ENCODE peak calls at places on chromosomes 13 and 19, in four cellular contexts. One of them, this sample, is unnamed.

GRCh38 chr13:52809310-52809769 is 39.1 kb downstream of the PCDH8 start:
- DNase-seq in heart left ventricle: peak
- DNase-seq in breast epithelium: peak
- DNase-seq in endothelial cell of umbilical vein: peak
- DNase-seq in this sample: peak

GRCh38 chr13:78194904-78195639 is 276.4 kb upstream of the EDNRB start:
- DNase-seq in heart left ventricle: no peak
- DNase-seq in breast epithelium: no peak
- DNase-seq in endothelial cell of umbilical vein: peak
- DNase-seq in this sample: no peak

GRCh38 chr13:44816701-44817684 is 172.3 kb downstream of the NUFIP1 start:
- DNase-seq in heart left ventricle: no peak
- DNase-seq in breast epithelium: no peak
- DNase-seq in endothelial cell of umbilical vein: peak
- DNase-seq in this sample: no peak

GRCh38 chr13:75830842-75831241 is 194.7 kb downstream of the LMO7 start:
- DNase-seq in heart left ventricle: no peak
- DNase-seq in breast epithelium: no peak
- DNase-seq in endothelial cell of umbilical vein: no peak
- DNase-seq in this sample: no peak

GRCh38 chr19:16235811-16236710 is 38.4 kb downstream of the AP1M1 start:
- DNase-seq in heart left ventricle: no peak
- DNase-seq in breast epithelium: no peak
- DNase-seq in endothelial cell of umbilical vein: no peak
- DNase-seq in this sample: no peak

GRCh38 chr13:106532111-106532929 is 3.1 kb downstream of the EFNB2 start:
- DNase-seq in heart left ventricle: no peak
- DNase-seq in breast epithelium: no peak
- DNase-seq in endothelial cell of umbilical vein: peak
- DNase-seq in this sample: no peak

GRCh38 chr19:982567-983170 is 1.5 kb upstream of the WDR18 start:
- DNase-seq in heart left ventricle: peak
- DNase-seq in breast epithelium: peak
- DNase-seq in endothelial cell of umbilical vein: peak
- DNase-seq in this sample: peak

GRCh38 chr13:21913010-21913409 is 242.1 kb downstream of the FGF9 start:
- DNase-seq in heart left ventricle: no peak
- DNase-seq in breast epithelium: no peak
- DNase-seq in endothelial cell of umbilical vein: no peak
- DNase-seq in this sample: no peak

GRCh38 chr13:25575562-25575961 is 203.8 kb downstream of the ATP8A2 start:
- DNase-seq in heart left ventricle: no peak
- DNase-seq in breast epithelium: no peak
- DNase-seq in endothelial cell of umbilical vein: no peak
- DNase-seq in this sample: no peak

DNA sequence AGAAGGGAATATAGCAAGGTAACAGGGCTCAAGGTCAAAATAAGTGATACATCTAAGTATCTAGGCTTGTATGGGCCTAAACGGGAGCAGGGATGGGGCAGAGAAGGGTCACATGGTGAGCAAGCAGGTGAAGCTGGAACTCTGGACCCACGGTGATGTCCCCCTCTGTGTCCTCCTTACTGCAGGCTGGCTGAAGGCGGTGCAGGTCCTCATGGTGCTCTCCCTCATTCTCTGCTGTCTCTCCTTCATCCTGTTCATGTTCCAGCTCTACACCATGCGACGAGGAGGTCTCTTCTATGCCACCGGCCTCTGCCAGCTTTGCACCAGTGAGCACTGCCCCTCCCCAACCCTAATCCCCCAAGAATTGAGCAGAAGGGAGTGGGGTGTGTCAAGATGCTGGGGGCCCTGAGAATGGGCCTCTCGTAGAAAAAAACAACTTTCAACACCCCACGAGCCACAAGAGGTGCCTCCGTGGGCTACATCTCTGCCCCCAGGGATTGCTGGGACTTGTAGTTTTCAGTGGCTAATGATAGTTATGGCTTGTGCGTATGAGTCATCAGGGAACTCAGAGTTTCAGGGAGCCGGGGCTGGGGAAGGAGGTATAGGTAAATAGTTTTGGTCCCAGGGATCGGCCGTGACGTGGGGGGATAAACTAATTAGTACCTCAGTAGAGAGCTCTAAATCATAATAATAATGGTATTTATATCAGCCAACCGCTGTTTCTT is 4.0 kb downstream of the EMP3 start:
- DNase-seq in heart left ventricle: no peak
- DNase-seq in breast epithelium: no peak
- DNase-seq in endothelial cell of umbilical vein: no peak
- DNase-seq in this sample: peak
- H3K4me3 ChIP-seq in heart left ventricle: no peak
- H3K4me3 ChIP-seq in breast epithelium: no peak
- H3K4me3 ChIP-seq in endothelial cell of umbilical vein: no peak
- H3K4me3 ChIP-seq in this sample: no peak

DNA sequence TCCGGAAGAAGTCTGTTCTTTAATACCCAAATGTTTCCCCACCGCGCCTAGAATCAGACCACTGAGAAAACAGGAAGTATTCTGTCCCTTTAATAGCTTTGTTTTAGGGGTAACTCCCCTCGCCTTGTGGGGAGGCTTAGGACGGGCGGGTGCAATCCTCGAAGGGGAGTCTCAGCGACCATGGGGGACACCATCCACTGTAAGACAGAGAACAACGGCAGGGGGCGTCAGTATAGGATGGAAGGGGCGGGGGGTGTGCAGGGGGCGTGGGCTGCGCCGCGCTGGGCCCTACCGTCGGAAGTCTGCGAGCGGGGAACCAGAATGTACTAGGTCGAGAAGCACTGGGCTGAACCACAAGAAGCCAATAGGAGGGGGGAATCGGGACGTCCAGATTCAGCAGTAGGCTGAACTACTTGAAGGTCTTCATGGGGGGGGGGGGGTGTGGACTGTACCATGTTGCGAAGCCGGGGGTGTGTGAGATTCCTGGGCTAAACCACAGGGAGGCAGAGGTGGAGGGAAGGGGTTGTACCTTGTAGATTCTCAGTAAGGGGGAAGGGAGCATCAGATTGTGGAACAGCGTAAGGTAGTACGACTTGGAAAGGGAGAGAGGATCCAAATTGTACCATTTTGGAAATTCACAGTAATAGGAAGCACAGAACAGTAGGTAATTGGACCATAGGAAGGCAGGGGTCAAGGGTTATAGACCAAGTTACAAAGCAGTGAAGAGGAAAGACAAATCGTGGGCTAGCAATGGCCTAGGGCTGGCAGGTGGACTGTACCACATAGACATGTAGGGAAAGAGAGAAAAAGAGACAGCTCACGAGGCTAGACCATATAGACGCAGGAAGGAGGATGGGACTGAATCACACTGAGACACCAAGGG is 1.0 kb upstream of the DBP start:
- DNase-seq in heart left ventricle: peak
- DNase-seq in breast epithelium: peak
- DNase-seq in endothelial cell of umbilical vein: peak
- DNase-seq in this sample: peak
- TF ChIP-seq POLR2A in heart left ventricle: no peak
- TF ChIP-seq POLR2A in breast epithelium: peak
- TF ChIP-seq POLR2A in endothelial cell of umbilical vein: no peak
- TF ChIP-seq POLR2A in this sample: peak

GRCh38 chr13:47211106-47211505 is 314.3 kb upstream of the HTR2A start:
- DNase-seq in heart left ventricle: no peak
- DNase-seq in breast epithelium: no peak
- DNase-seq in endothelial cell of umbilical vein: no peak
- DNase-seq in this sample: no peak

GRCh38 chr13:47213057-47213456 is 316.2 kb upstream of the HTR2A start:
- DNase-seq in heart left ventricle: no peak
- DNase-seq in breast epithelium: no peak
- DNase-seq in endothelial cell of umbilical vein: no peak
- DNase-seq in this sample: no peak

GRCh38 chr13:47216176-47216822 is 319.4 kb upstream of the HTR2A start:
- DNase-seq in heart left ventricle: no peak
- DNase-seq in breast epithelium: no peak
- DNase-seq in endothelial cell of umbilical vein: no peak
- DNase-seq in this sample: no peak

GRCh38 chr13:47218611-47219010 is 321.8 kb upstream of the HTR2A start:
- DNase-seq in heart left ventricle: no peak
- DNase-seq in breast epithelium: no peak
- DNase-seq in endothelial cell of umbilical vein: no peak
- DNase-seq in this sample: no peak

GRCh38 chr13:47215741-47216140 is 318.9 kb upstream of the HTR2A start:
- DNase-seq in heart left ventricle: no peak
- DNase-seq in breast epithelium: no peak
- DNase-seq in endothelial cell of umbilical vein: no peak
- DNase-seq in this sample: no peak
- H3K4me3 ChIP-seq in heart left ventricle: no peak
- H3K4me3 ChIP-seq in breast epithelium: no peak
- H3K4me3 ChIP-seq in endothelial cell of umbilical vein: no peak
- H3K4me3 ChIP-seq in this sample: no peak

GRCh38 chr13:114065926-114066774 is 66.3 kb downstream of the RASA3 start:
- DNase-seq in heart left ventricle: no peak
- DNase-seq in breast epithelium: no peak
- DNase-seq in endothelial cell of umbilical vein: no peak
- DNase-seq in this sample: no peak
- TF ChIP-seq POLR2A in heart left ventricle: no peak
- TF ChIP-seq POLR2A in breast epithelium: no peak
- TF ChIP-seq POLR2A in endothelial cell of umbilical vein: no peak
- TF ChIP-seq POLR2A in this sample: no peak

GRCh38 chr19:27795369-27795768 is 1417.6 kb downstream of the UQCRFS1 start:
- DNase-seq in heart left ventricle: no peak
- DNase-seq in breast epithelium: no peak
- DNase-seq in endothelial cell of umbilical vein: no peak
- DNase-seq in this sample: no peak
- H3K4me3 ChIP-seq in heart left ventricle: no peak
- H3K4me3 ChIP-seq in breast epithelium: no peak
- H3K4me3 ChIP-seq in endothelial cell of umbilical vein: no peak
- H3K4me3 ChIP-seq in this sample: no peak

DNA sequence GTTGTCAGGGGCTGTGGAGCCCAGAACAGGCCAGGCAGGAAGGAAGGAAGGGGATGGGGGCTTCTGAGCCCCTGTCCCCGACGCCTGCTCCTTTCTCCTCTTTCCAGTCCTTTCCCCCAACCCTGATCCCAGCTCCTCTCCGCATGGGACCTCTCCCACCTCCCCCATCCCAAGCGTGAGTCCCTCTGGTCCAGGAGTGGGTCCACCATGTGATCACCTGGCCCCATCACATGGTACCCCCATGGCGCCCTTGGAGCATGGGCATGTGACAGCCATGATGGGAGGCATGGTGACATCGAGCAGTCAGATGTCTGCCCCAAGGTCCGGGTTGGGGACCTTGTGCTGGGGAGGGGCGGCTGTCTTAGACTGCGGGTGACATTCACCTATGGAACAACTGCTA is 9.2 kb downstream of the RYR1 start:
- DNase-seq in heart left ventricle: no peak
- DNase-seq in breast epithelium: no peak
- DNase-seq in endothelial cell of umbilical vein: no peak
- DNase-seq in this sample: no peak
- TF ChIP-seq POLR2A in heart left ventricle: no peak
- TF ChIP-seq POLR2A in breast epithelium: no peak
- TF ChIP-seq POLR2A in endothelial cell of umbilical vein: no peak
- TF ChIP-seq POLR2A in this sample: no peak

GRCh38 chr19:33301011-33301899 is 1.1 kb downstream of the CEBPA start:
- DNase-seq in heart left ventricle: no peak
- DNase-seq in breast epithelium: no peak
- DNase-seq in endothelial cell of umbilical vein: no peak
- DNase-seq in this sample: peak
- H3K4me3 ChIP-seq in heart left ventricle: peak
- H3K4me3 ChIP-seq in breast epithelium: peak
- H3K4me3 ChIP-seq in endothelial cell of umbilical vein: no peak
- H3K4me3 ChIP-seq in this sample: peak